ENCODE peak calls at places on chromosomes 7 and 10, in ten cellular contexts. One of them, this sample, is unnamed.

GRCh38 chr10:10807106-10807505 is 210.6 kb upstream of the CELF2 start:
- DNase-seq in vagina: no peak
- DNase-seq in T-helper 9 cell: no peak
- DNase-seq in HCT116: no peak
- DNase-seq in stimulated activated CD4-positive, alpha-beta T cell treated with anti-CD3 and anti-CD28 coated beads, Interleukin-2, amount 100 ng/mL, for 48 hours: no peak
- DNase-seq in HFF-Myc: no peak
- DNase-seq in mesothelial cell of epicardium: no peak
- DNase-seq in NCI-H1694 treated with DMSO at 0.1 percent for 48 hours: no peak
- DNase-seq in activated T-helper 9 cell treated with anti-CD3 and anti-CD28 coated beads, Interleukin-2, amount 50 U/mL, for 16 hours: no peak
- DNase-seq in NCI-H1417: no peak
- DNase-seq in this sample: no peak

GRCh38 chr10:17128261-17128660 is 1.4 kb downstream of the CUBN start:
- DNase-seq in vagina: no peak
- DNase-seq in T-helper 9 cell: no peak
- DNase-seq in HCT116: no peak
- DNase-seq in stimulated activated CD4-positive, alpha-beta T cell treated with anti-CD3 and anti-CD28 coated beads, Interleukin-2, amount 100 ng/mL, for 48 hours: no peak
- DNase-seq in HFF-Myc: no peak
- DNase-seq in mesothelial cell of epicardium: no peak
- DNase-seq in NCI-H1694 treated with DMSO at 0.1 percent for 48 hours: no peak
- DNase-seq in activated T-helper 9 cell treated with anti-CD3 and anti-CD28 coated beads, Interleukin-2, amount 50 U/mL, for 16 hours: no peak
- DNase-seq in NCI-H1417: no peak
- DNase-seq in this sample: no peak

GRCh38 chr7:98754041-98754479 is 115.8 kb downstream of the TMEM130 start:
- DNase-seq in vagina: no peak
- DNase-seq in T-helper 9 cell: no peak
- DNase-seq in HCT116: peak; percentile 35
- DNase-seq in stimulated activated CD4-positive, alpha-beta T cell treated with anti-CD3 and anti-CD28 coated beads, Interleukin-2, amount 100 ng/mL, for 48 hours: no peak
- DNase-seq in HFF-Myc: no peak
- DNase-seq in mesothelial cell of epicardium: no peak
- DNase-seq in NCI-H1694 treated with DMSO at 0.1 percent for 48 hours: peak; percentile 89
- DNase-seq in activated T-helper 9 cell treated with anti-CD3 and anti-CD28 coated beads, Interleukin-2, amount 50 U/mL, for 16 hours: no peak
- DNase-seq in NCI-H1417: no peak
- DNase-seq in this sample: no peak

GRCh38 chr7:47256016-47256415 is 325.9 kb downstream of the TNS3 start:
- DNase-seq in vagina: no peak
- DNase-seq in T-helper 9 cell: no peak
- DNase-seq in HCT116: no peak
- DNase-seq in stimulated activated CD4-positive, alpha-beta T cell treated with anti-CD3 and anti-CD28 coated beads, Interleukin-2, amount 100 ng/mL, for 48 hours: no peak
- DNase-seq in HFF-Myc: no peak
- DNase-seq in mesothelial cell of epicardium: no peak
- DNase-seq in NCI-H1694 treated with DMSO at 0.1 percent for 48 hours: no peak
- DNase-seq in activated T-helper 9 cell treated with anti-CD3 and anti-CD28 coated beads, Interleukin-2, amount 50 U/mL, for 16 hours: no peak
- DNase-seq in NCI-H1417: no peak
- DNase-seq in this sample: no peak

GRCh38 chr10:69814251-69814650 is 12.5 kb downstream of the COL13A1 start:
- DNase-seq in vagina: no peak
- DNase-seq in T-helper 9 cell: no peak
- DNase-seq in HCT116: no peak
- DNase-seq in stimulated activated CD4-positive, alpha-beta T cell treated with anti-CD3 and anti-CD28 coated beads, Interleukin-2, amount 100 ng/mL, for 48 hours: no peak
- DNase-seq in HFF-Myc: no peak
- DNase-seq in mesothelial cell of epicardium: no peak
- DNase-seq in NCI-H1694 treated with DMSO at 0.1 percent for 48 hours: no peak
- DNase-seq in activated T-helper 9 cell treated with anti-CD3 and anti-CD28 coated beads, Interleukin-2, amount 50 U/mL, for 16 hours: no peak
- DNase-seq in NCI-H1417: no peak
- DNase-seq in this sample: no peak

GRCh38 chr7:77315102-77315501 is 101.0 kb downstream of the GSAP start:
- DNase-seq in vagina: no peak
- DNase-seq in T-helper 9 cell: no peak
- DNase-seq in HCT116: no peak
- DNase-seq in stimulated activated CD4-positive, alpha-beta T cell treated with anti-CD3 and anti-CD28 coated beads, Interleukin-2, amount 100 ng/mL, for 48 hours: no peak
- DNase-seq in HFF-Myc: no peak
- DNase-seq in mesothelial cell of epicardium: no peak
- DNase-seq in NCI-H1694 treated with DMSO at 0.1 percent for 48 hours: no peak
- DNase-seq in activated T-helper 9 cell treated with anti-CD3 and anti-CD28 coated beads, Interleukin-2, amount 50 U/mL, for 16 hours: no peak
- DNase-seq in NCI-H1417: peak; percentile 7
- DNase-seq in this sample: no peak

GRCh38 chr10:108362306-108362705 is 1197.8 kb upstream of the SORCS1 start:
- DNase-seq in vagina: no peak
- DNase-seq in T-helper 9 cell: no peak
- DNase-seq in HCT116: no peak
- DNase-seq in stimulated activated CD4-positive, alpha-beta T cell treated with anti-CD3 and anti-CD28 coated beads, Interleukin-2, amount 100 ng/mL, for 48 hours: no peak
- DNase-seq in HFF-Myc: no peak
- DNase-seq in mesothelial cell of epicardium: no peak
- DNase-seq in NCI-H1694 treated with DMSO at 0.1 percent for 48 hours: no peak
- DNase-seq in activated T-helper 9 cell treated with anti-CD3 and anti-CD28 coated beads, Interleukin-2, amount 50 U/mL, for 16 hours: no peak
- DNase-seq in NCI-H1417: no peak
- DNase-seq in this sample: no peak

GRCh38 chr7:65974876-65975275 is 7.1 kb downstream of the GUSB start:
- DNase-seq in vagina: no peak
- DNase-seq in T-helper 9 cell: no peak
- DNase-seq in HCT116: no peak
- DNase-seq in stimulated activated CD4-positive, alpha-beta T cell treated with anti-CD3 and anti-CD28 coated beads, Interleukin-2, amount 100 ng/mL, for 48 hours: no peak
- DNase-seq in HFF-Myc: no peak
- DNase-seq in mesothelial cell of epicardium: no peak
- DNase-seq in NCI-H1694 treated with DMSO at 0.1 percent for 48 hours: no peak
- DNase-seq in activated T-helper 9 cell treated with anti-CD3 and anti-CD28 coated beads, Interleukin-2, amount 50 U/mL, for 16 hours: no peak
- DNase-seq in NCI-H1417: no peak
- DNase-seq in this sample: no peak

GRCh38 chr7:94289071-94289470 is 105.6 kb upstream of the COL1A2 start:
- DNase-seq in vagina: no peak
- DNase-seq in T-helper 9 cell: no peak
- DNase-seq in HCT116: peak; percentile 81
- DNase-seq in stimulated activated CD4-positive, alpha-beta T cell treated with anti-CD3 and anti-CD28 coated beads, Interleukin-2, amount 100 ng/mL, for 48 hours: no peak
- DNase-seq in HFF-Myc: peak; percentile 75
- DNase-seq in mesothelial cell of epicardium: peak; percentile 57
- DNase-seq in NCI-H1694 treated with DMSO at 0.1 percent for 48 hours: peak; percentile 56
- DNase-seq in activated T-helper 9 cell treated with anti-CD3 and anti-CD28 coated beads, Interleukin-2, amount 50 U/mL, for 16 hours: no peak
- DNase-seq in NCI-H1417: peak; percentile 77
- DNase-seq in this sample: no peak

GRCh38 chr10:69648461-69648860 is 18.4 kb downstream of the FAM241B start:
- DNase-seq in vagina: no peak
- DNase-seq in T-helper 9 cell: no peak
- DNase-seq in HCT116: no peak
- DNase-seq in stimulated activated CD4-positive, alpha-beta T cell treated with anti-CD3 and anti-CD28 coated beads, Interleukin-2, amount 100 ng/mL, for 48 hours: no peak
- DNase-seq in HFF-Myc: no peak
- DNase-seq in mesothelial cell of epicardium: no peak
- DNase-seq in NCI-H1694 treated with DMSO at 0.1 percent for 48 hours: no peak
- DNase-seq in activated T-helper 9 cell treated with anti-CD3 and anti-CD28 coated beads, Interleukin-2, amount 50 U/mL, for 16 hours: no peak
- DNase-seq in NCI-H1417: no peak
- DNase-seq in this sample: no peak

GRCh38 chr10:34661580-34661979 is 153.5 kb downstream of the PARD3 start:
- DNase-seq in vagina: no peak
- DNase-seq in T-helper 9 cell: no peak
- DNase-seq in HCT116: no peak
- DNase-seq in stimulated activated CD4-positive, alpha-beta T cell treated with anti-CD3 and anti-CD28 coated beads, Interleukin-2, amount 100 ng/mL, for 48 hours: no peak
- DNase-seq in HFF-Myc: no peak
- DNase-seq in mesothelial cell of epicardium: no peak
- DNase-seq in NCI-H1694 treated with DMSO at 0.1 percent for 48 hours: no peak
- DNase-seq in activated T-helper 9 cell treated with anti-CD3 and anti-CD28 coated beads, Interleukin-2, amount 50 U/mL, for 16 hours: no peak
- DNase-seq in NCI-H1417: no peak
- DNase-seq in this sample: no peak

GRCh38 chr7:139618482-139619366 is 95.2 kb downstream of the CLEC2L start:
- DNase-seq in vagina: no peak
- DNase-seq in T-helper 9 cell: peak; percentile 14
- DNase-seq in HCT116: peak; percentile 19
- DNase-seq in stimulated activated CD4-positive, alpha-beta T cell treated with anti-CD3 and anti-CD28 coated beads, Interleukin-2, amount 100 ng/mL, for 48 hours: peak; percentile 47
- DNase-seq in HFF-Myc: no peak
- DNase-seq in mesothelial cell of epicardium: no peak
- DNase-seq in NCI-H1694 treated with DMSO at 0.1 percent for 48 hours: peak; percentile 11
- DNase-seq in activated T-helper 9 cell treated with anti-CD3 and anti-CD28 coated beads, Interleukin-2, amount 50 U/mL, for 16 hours: no peak
- DNase-seq in NCI-H1417: no peak
- DNase-seq in this sample: peak; percentile 74

GRCh38 chr7:4196121-4196819 is 485.8 kb upstream of the FOXK1 start:
- DNase-seq in vagina: no peak
- DNase-seq in T-helper 9 cell: no peak
- DNase-seq in HCT116: no peak
- DNase-seq in stimulated activated CD4-positive, alpha-beta T cell treated with anti-CD3 and anti-CD28 coated beads, Interleukin-2, amount 100 ng/mL, for 48 hours: no peak
- DNase-seq in HFF-Myc: no peak
- DNase-seq in mesothelial cell of epicardium: no peak
- DNase-seq in NCI-H1694 treated with DMSO at 0.1 percent for 48 hours: no peak
- DNase-seq in activated T-helper 9 cell treated with anti-CD3 and anti-CD28 coated beads, Interleukin-2, amount 50 U/mL, for 16 hours: no peak
- DNase-seq in NCI-H1417: no peak
- DNase-seq in this sample: no peak